ENCODE peak calls at places on chromosome 2, in eight cellular contexts. R is stimulated activated CD4-positive, alpha-beta T cell treated with anti-CD3 and anti-CD28 coated beads, Interleukin-12 subunit alpha, Interleukin-12 subunit beta, amount 100 ng/mL, for 48 hours; U is activated CD4-positive, CD25-positive, alpha-beta regulatory T cell treated with anti-CD3 and anti-CD28 coated beads, Interleukin-2, amount 50 U/mL, for 16 hours; E is HTR-8/SVneo; W is posterior cingulate gyrus; D is NCI-H1694; G is Peyer's patch; I is AG09319. P is an unnamed sample.
A peak's percentile ranks its signal among the peaks of the same experiment; 100 is the strongest.

GRCh38 chr2:240896871-240897692 is 1.1 kb upstream of the MAB21L4 start:
- DNase-seq in R (no peak), U (no peak), E (no peak), W (no peak), D (no peak), G (peak; percentile 68), I (no peak), P (no peak)

GRCh38 chr2:94762600-94762999 is 108.6 kb upstream of the TEKT4 start:
- DNase-seq in R (no peak), U (no peak), E (no peak), W (no peak), D (no peak), G (no peak), I (no peak), P (no peak)

GRCh38 chr2:196380098-196380497 is 208.7 kb upstream of the STK17B start:
- DNase-seq in R (no peak), U (no peak), E (no peak), W (no peak), D (no peak), G (no peak), I (no peak), P (no peak)

GRCh38 chr2:42503291-42503690 is 9.5 kb upstream of the KCNG3 start:
- DNase-seq in R (no peak), U (no peak), E (no peak), W (no peak), D (no peak), G (no peak), I (no peak), P (no peak)

GRCh38 chr2:65349863-65350262 is 82.5 kb downstream of the SPRED2 start:
- DNase-seq in R (no peak), U (no peak), E (peak; percentile 42), W (no peak), D (peak; percentile 61), G (peak; percentile 72), I (no peak), P (no peak)

GRCh38 chr2:204072443-204073324 is 136.1 kb downstream of the ICOS start:
- DNase-seq in R (peak; percentile 83), U (peak; percentile 50), E (peak; percentile 12), W (no peak), D (peak; percentile 7), G (peak; percentile 62), I (no peak), P (no peak)

GRCh38 chr2:211436182-211436581 is 879.8 kb downstream of the CPS1 start:
- DNase-seq in R (no peak), U (no peak), E (no peak), W (no peak), D (no peak), G (no peak), I (no peak), P (no peak)

GRCh38 chr2:235864746-235865535 is 303.2 kb downstream of the GBX2 start:
- DNase-seq in R (no peak), U (no peak), E (no peak), W (no peak), D (no peak), G (no peak), I (peak; percentile 3), P (no peak)

GRCh38 chr2:240277073-240277806 is 136.8 kb upstream of the OTOS start:
- DNase-seq in R (no peak), U (no peak), E (no peak), W (no peak), D (no peak), G (no peak), I (peak; percentile 1), P (no peak)

GRCh38 chr2:181389524-181389923 is 67.7 kb upstream of the ITGA4 start:
- DNase-seq in R (no peak), U (no peak), E (no peak), W (no peak), D (no peak), G (no peak), I (no peak), P (no peak)

GRCh38 chr2:209380278-209380677 is 43.6 kb upstream of the MAP2 start:
- DNase-seq in R (no peak), U (no peak), E (no peak), W (no peak), D (no peak), G (no peak), I (no peak), P (no peak)

GRCh38 chr2:170227467-170228075 is 49.6 kb downstream of the MYO3B start:
- DNase-seq in R (no peak), U (no peak), E (no peak), W (no peak), D (no peak), G (no peak), I (no peak), P (no peak)

GRCh38 chr2:239385096-239386000 is 15.5 kb downstream of the HDAC4 start:
- DNase-seq in R (no peak), U (no peak), E (no peak), W (no peak), D (no peak), G (no peak), I (no peak), P (no peak)

GRCh38 chr2:144382848-144383247 is 137.1 kb downstream of the ZEB2 start:
- DNase-seq in R (peak; percentile 18), U (no peak), E (no peak), W (no peak), D (no peak), G (no peak), I (no peak), P (no peak)

GRCh38 chr2:14944562-14945346 is 312.2 kb downstream of the LRATD1 start:
- DNase-seq in R (no peak), U (no peak), E (no peak), W (no peak), D (peak; percentile 96), G (no peak), I (no peak), P (no peak)

GRCh38 chr2:241412144-241412543 is 56.1 kb downstream of the FARP2 start:
- DNase-seq in R (no peak), U (no peak), E (peak; percentile 45), W (no peak), D (no peak), G (no peak), I (peak; percentile 27), P (no peak)

GRCh38 chr2:234672498-234673150 is 175.7 kb upstream of the ARL4C start:
- DNase-seq in R (no peak), U (no peak), E (no peak), W (no peak), D (no peak), G (no peak), I (no peak), P (no peak)

GRCh38 chr2:241939541-241939940 is 70.0 kb downstream of the RTP5 start:
- DNase-seq in R (no peak), U (no peak), E (no peak), W (no peak), D (no peak), G (no peak), I (no peak), P (no peak)

GRCh38 chr2:65054749-65055426 is 1.3 kb upstream of the CEP68 start:
- DNase-seq in R (no peak), U (no peak), E (no peak), W (no peak), D (no peak), G (no peak), I (no peak), P (no peak)

GRCh38 chr2:203626952-203627681 is 79.3 kb upstream of the CD28 start:
- DNase-seq in R (no peak), U (no peak), E (no peak), W (no peak), D (no peak), G (no peak), I (peak; percentile 84), P (no peak)

GRCh38 chr2:148540022-148540421 is 104.5 kb upstream of the EPC2 start:
- DNase-seq in R (peak; percentile 18), U (no peak), E (no peak), W (no peak), D (no peak), G (no peak), I (no peak), P (no peak)

GRCh38 chr2:67790622-67791021 is 272.2 kb downstream of the C1D start:
- DNase-seq in R (no peak), U (no peak), E (peak; percentile 13), W (no peak), D (no peak), G (no peak), I (no peak), P (no peak)

GRCh38 chr2:216109962-216110614 is 940 bp downstream of the XRCC5 start:
- DNase-seq in R (no peak), U (no peak), E (peak; percentile 17), W (no peak), D (peak; percentile 34), G (no peak), I (peak; percentile 37), P (no peak)

GRCh38 chr2:121949271-121949670 is 193.8 kb downstream of the TSN start:
- DNase-seq in R (no peak), U (no peak), E (no peak), W (no peak), D (no peak), G (no peak), I (no peak), P (no peak)

GRCh38 chr2:5766051-5766450 is 73.9 kb downstream of the SOX11 start:
- DNase-seq in R (no peak), U (no peak), E (no peak), W (no peak), D (no peak), G (no peak), I (no peak), P (no peak)

GRCh38 chr2:236085647-236086046 is 82.5 kb downstream of the GBX2 start:
- DNase-seq in R (no peak), U (no peak), E (no peak), W (no peak), D (no peak), G (no peak), I (no peak), P (no peak)

GRCh38 chr2:190849774-190850173 is 30.8 kb upstream of the GLS start:
- DNase-seq in R (no peak), U (no peak), E (no peak), W (peak; percentile 28), D (no peak), G (no peak), I (no peak), P (no peak)

GRCh38 chr2:10039658-10040410 is 3.5 kb upstream of the KLF11 start:
- DNase-seq in R (no peak), U (no peak), E (no peak), W (peak; percentile 53), D (no peak), G (no peak), I (peak; percentile 20), P (no peak)

GRCh38 chr2:189574793-189575475 is 5.7 kb downstream of the SLC40A1 start:
- DNase-seq in R (no peak), U (no peak), E (no peak), W (no peak), D (no peak), G (no peak), I (no peak), P (no peak)

GRCh38 chr2:121093735-121094520 is 191.1 kb downstream of the TFCP2L1 start:
- DNase-seq in R (no peak), U (no peak), E (no peak), W (no peak), D (peak; percentile 41), G (no peak), I (no peak), P (no peak)

GRCh38 chr2:176552456-176553135 is 283.4 kb downstream of the MTX2 start:
- DNase-seq in R (no peak), U (no peak), E (no peak), W (no peak), D (no peak), G (no peak), I (no peak), P (no peak)

GRCh38 chr2:47214990-47215389 is 59.9 kb upstream of the STPG4 start:
- DNase-seq in R (no peak), U (no peak), E (no peak), W (no peak), D (no peak), G (no peak), I (no peak), P (no peak)

GRCh38 chr2:30492185-30492584 is 45.1 kb downstream of the LCLAT1 start:
- DNase-seq in R (no peak), U (no peak), E (no peak), W (no peak), D (no peak), G (no peak), I (no peak), P (no peak)

GRCh38 chr2:200416878-200417277 is 93.0 kb downstream of the KCTD18 start:
- DNase-seq in R (no peak), U (no peak), E (no peak), W (no peak), D (no peak), G (no peak), I (no peak), P (no peak)

P was measured in keratinocyte.